ENCODE peak calls at places on chromosomes 5 and 9, in nine cellular contexts. M is HL-60, F is A549, B is GM23338, O is HCT116, P is K562, S is GM12878, Z is Panc1, J is SK-N-SH. H is an unnamed sample.

GRCh38 chr5:91170266-91170665 is 212.9 kb downstream of the ARRDC3 start:
- DNase-seq in P (no peak), Z (no peak), B (no peak), S (no peak), F (no peak), O (no peak), J (no peak), M (no peak), H (no peak)

GRCh38 chr5:78404682-78405293 is 44.4 kb downstream of the SCAMP1 start:
- DNase-seq in S (peak; percentile 24), O (no peak), P (no peak), Z (no peak), F (no peak), J (no peak), M (no peak), B (peak; percentile 15), H (no peak)

GRCh38 chr5:98631311-98632054 is 142.0 kb upstream of the RGMB start:
- DNase-seq in F (no peak), B (no peak), M (no peak), P (no peak), O (no peak), Z (no peak), J (no peak), S (no peak), H (no peak)

GRCh38 chr9:93192721-93193372 is 8.9 kb downstream of the WNK2 start:
- DNase-seq in O (no peak), B (no peak), J (no peak), M (no peak), F (no peak), P (no peak), Z (no peak), S (no peak), H (no peak)

GRCh38 chr5:91007251-91007650 is 375.9 kb downstream of the ARRDC3 start:
- DNase-seq in P (peak; percentile 12), M (no peak), S (no peak), J (no peak), Z (no peak), F (no peak), B (peak; percentile 29), O (no peak), H (no peak)

GRCh38 chr9:136143215-136144001 is 24.7 kb upstream of the TMEM250 start:
- DNase-seq in M (peak; percentile 12), Z (no peak), S (no peak), O (no peak), F (no peak), J (peak; percentile 57), B (peak; percentile 86), P (peak; percentile 76), H (peak; percentile 31)

GRCh38 chr5:72013741-72014703 is 93.3 kb upstream of the MAP1B start:
- DNase-seq in B (peak; percentile 56), M (no peak), P (no peak), O (no peak), F (no peak), S (no peak), J (no peak), Z (no peak), H (no peak)

GRCh38 chr9:99445920-99446319 is 223.8 kb downstream of the SEC61B start:
- DNase-seq in M (no peak), S (no peak), O (no peak), B (no peak), P (no peak), J (no peak), F (no peak), Z (no peak), H (no peak)

GRCh38 chr5:24598926-24599325 is 45.9 kb downstream of the CDH10 start:
- DNase-seq in Z (no peak), S (no peak), O (no peak), P (no peak), J (no peak), B (no peak), M (no peak), F (no peak), H (no peak)

GRCh38 chr5:5316333-5316732 is 106.1 kb upstream of the ICE1 start:
- DNase-seq in F (no peak), B (no peak), O (no peak), Z (no peak), P (no peak), M (no peak), S (no peak), J (no peak), H (no peak)

GRCh38 chr5:131550606-131551005 is 84.4 kb downstream of the RAPGEF6 start:
- DNase-seq in J (no peak), O (no peak), P (no peak), M (no peak), B (no peak), S (no peak), F (no peak), Z (no peak), H (no peak)

GRCh38 chr9:69798737-69799136 is 21.9 kb upstream of the CFAP95 start:
- DNase-seq in P (no peak), O (no peak), S (no peak), M (no peak), F (no peak), Z (no peak), J (no peak), B (no peak), H (peak; percentile 26)

GRCh38 chr9:69801994-69802393 is 18.6 kb upstream of the CFAP95 start:
- DNase-seq in F (no peak), B (no peak), M (no peak), O (no peak), S (no peak), Z (no peak), P (no peak), J (no peak), H (peak; percentile 25)

DNA sequence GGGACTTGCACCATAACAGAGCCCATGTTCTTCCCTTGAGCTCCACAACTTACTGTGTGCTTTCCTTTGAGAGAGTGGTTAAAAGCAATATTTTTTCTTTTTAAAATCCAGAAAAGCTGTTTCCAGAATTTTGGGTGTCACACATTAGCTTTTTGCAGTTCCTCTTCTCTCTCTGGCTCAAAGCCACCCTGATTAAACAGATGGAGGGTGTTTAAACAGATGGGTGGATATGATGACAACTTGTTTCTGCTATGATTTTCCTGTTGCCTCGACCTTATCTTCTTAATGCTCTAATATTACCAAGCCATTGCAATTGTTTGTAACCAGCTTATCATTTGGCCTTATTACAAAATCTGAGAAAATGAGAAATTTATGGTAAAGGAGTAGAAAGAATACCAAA is 22.9 kb upstream of the CFAP95 start:
- DNase-seq in P (no peak), M (no peak), Z (no peak), J (no peak), O (no peak), F (no peak), S (no peak), B (no peak), H (no peak)
- TF ChIP-seq REST in P (no peak), M (no peak), Z (no peak), J (no peak), O (no peak), F (no peak), S (no peak), B (no peak), H (no peak)

GRCh38 chr5:148926207-148926606 is 99.8 kb downstream of the ADRB2 start:
- DNase-seq in Z (no peak), P (no peak), F (no peak), J (no peak), S (no peak), M (no peak), B (no peak), O (no peak), H (no peak)

GRCh38 chr5:148927307-148927946 is 101.0 kb downstream of the ADRB2 start:
- DNase-seq in F (no peak), S (no peak), O (no peak), B (no peak), J (no peak), P (no peak), Z (no peak), M (no peak), H (no peak)

GRCh38 chr5:148922606-148923005 is 96.2 kb downstream of the ADRB2 start:
- DNase-seq in F (no peak), O (no peak), M (no peak), J (no peak), P (no peak), S (peak; percentile 4), Z (no peak), B (no peak), H (no peak)

GRCh38 chr5:148923023-148923422 is 96.6 kb downstream of the ADRB2 start:
- DNase-seq in P (no peak), F (no peak), M (no peak), B (no peak), O (no peak), Z (no peak), J (no peak), S (no peak), H (no peak)

DNA sequence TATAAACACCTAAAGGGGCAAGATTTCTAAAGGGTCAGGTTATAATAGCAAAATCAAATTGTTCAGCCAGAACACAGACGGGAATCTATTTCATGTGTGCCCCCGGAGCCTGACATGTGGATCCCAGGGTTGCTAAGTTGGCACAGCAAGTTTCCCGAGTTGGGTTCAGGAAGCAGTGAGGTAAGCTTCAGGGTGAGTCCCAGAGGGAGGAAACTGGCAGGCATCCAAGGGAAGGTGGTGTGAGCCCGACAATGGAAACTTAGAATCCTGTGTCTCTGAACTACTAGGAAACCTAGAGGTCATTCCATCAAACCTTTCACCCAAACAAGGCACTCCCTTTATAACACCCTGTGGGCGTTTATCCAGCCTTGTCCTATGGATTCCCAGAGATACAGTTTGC is 98.4 kb downstream of the ADRB2 start:
- DNase-seq in O (no peak), M (no peak), F (no peak), J (no peak), P (no peak), B (no peak), Z (no peak), S (no peak), H (no peak)
- TF ChIP-seq REST in O (no peak), M (no peak), F (no peak), J (no peak), P (no peak), B (no peak), Z (no peak), S (no peak), H (no peak)

DNA sequence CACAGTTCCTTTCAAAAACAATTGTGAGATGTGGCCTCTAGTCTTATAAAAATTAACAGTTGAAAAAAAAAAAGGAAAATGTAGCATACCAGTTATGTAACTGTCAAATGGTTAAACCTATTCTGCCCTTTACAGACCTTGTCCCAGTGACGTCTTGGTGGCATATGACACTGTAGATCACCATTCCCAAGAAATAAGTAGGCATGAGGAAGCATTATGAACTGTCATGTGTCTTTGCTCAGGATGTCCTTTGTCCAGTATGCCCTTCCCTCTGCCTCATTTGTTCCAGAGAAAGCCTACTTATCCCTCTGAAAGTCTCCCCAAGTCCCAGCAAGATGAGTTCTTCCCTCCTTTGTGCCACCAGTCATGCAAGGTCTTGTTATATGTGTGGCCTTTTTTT is 63.2 kb downstream of the PAM start:
- DNase-seq in M (no peak), Z (no peak), S (no peak), F (no peak), P (no peak), J (no peak), B (no peak), O (no peak), H (no peak)
- TF ChIP-seq REST in M (no peak), Z (no peak), S (no peak), F (no peak), P (no peak), J (no peak), B (no peak), O (no peak), H (no peak)

DNA sequence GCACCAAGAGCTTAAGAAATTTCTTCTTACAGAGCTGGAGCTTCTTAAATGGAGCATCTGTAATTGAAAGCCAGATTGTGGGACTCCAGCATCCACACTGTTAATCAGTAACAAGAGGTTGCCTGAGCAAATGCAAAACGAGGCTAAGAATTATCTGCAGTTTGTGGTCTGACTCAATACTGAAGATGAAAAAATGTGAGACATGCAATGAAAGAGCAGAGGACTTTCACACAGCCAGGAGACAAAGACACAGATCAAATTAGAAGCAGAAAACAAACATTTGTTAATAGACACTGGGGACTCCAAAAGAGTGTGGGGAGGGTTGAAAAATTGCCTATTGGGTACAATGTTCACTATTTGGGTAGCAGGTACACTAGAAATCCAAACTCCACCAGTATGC is 62.5 kb upstream of the CTXN3 start:
- DNase-seq in J (no peak), P (no peak), O (no peak), B (no peak), Z (no peak), F (no peak), M (no peak), S (peak; percentile 79), H (peak; percentile 21)
- TF ChIP-seq REST in J (no peak), P (no peak), O (no peak), B (no peak), Z (no peak), F (no peak), M (no peak), S (no peak), H (no peak)

H was measured in HepG2.